ENCODE peak calls at places on chromosomes 16 and 17, in five cellular contexts. One of them, this sample, is unnamed.

GRCh38 chr17:39704821-39705551 is 5.1 kb downstream of the ERBB2 start:
- DNase-seq in body of pancreas: no peak
- DNase-seq in A549: peak
- DNase-seq in IMR-90: peak
- DNase-seq in brain microvascular endothelial cell: peak
- DNase-seq in this sample: no peak

GRCh38 chr16:2151188-2152091 is 3.0 kb downstream of the RAB26 start:
- DNase-seq in IMR-90: no peak
- DNase-seq in brain microvascular endothelial cell: no peak
- DNase-seq in body of pancreas: no peak
- DNase-seq in A549: peak
- DNase-seq in this sample: no peak

GRCh38 chr16:87860553-87861299 is 8.6 kb downstream of the SLC7A5 start:
- DNase-seq in body of pancreas: no peak
- DNase-seq in A549: peak
- DNase-seq in brain microvascular endothelial cell: peak
- DNase-seq in IMR-90: peak
- DNase-seq in this sample: no peak

GRCh38 chr16:25184771-25185170 is 32.0 kb upstream of the AQP8 start:
- DNase-seq in brain microvascular endothelial cell: no peak
- DNase-seq in body of pancreas: no peak
- DNase-seq in IMR-90: no peak
- DNase-seq in A549: no peak
- DNase-seq in this sample: no peak

GRCh38 chr17:10162034-10162433 is 36.4 kb downstream of the GAS7 start:
- DNase-seq in A549: no peak
- DNase-seq in IMR-90: no peak
- DNase-seq in brain microvascular endothelial cell: no peak
- DNase-seq in body of pancreas: no peak
- DNase-seq in this sample: no peak

GRCh38 chr17:47239663-47240374 is 13.8 kb upstream of the ITGB3 start:
- DNase-seq in IMR-90: peak
- DNase-seq in body of pancreas: peak
- DNase-seq in brain microvascular endothelial cell: peak
- DNase-seq in A549: peak
- DNase-seq in this sample: no peak

GRCh38 chr16:10635367-10636021 is 55.1 kb upstream of the EMP2 start:
- DNase-seq in A549: no peak
- DNase-seq in IMR-90: no peak
- DNase-seq in body of pancreas: no peak
- DNase-seq in brain microvascular endothelial cell: no peak
- DNase-seq in this sample: no peak

GRCh38 chr16:89020068-89020924 is 43.3 kb upstream of the CBFA2T3 start:
- DNase-seq in body of pancreas: no peak
- DNase-seq in A549: no peak
- DNase-seq in IMR-90: no peak
- DNase-seq in brain microvascular endothelial cell: no peak
- DNase-seq in this sample: no peak

GRCh38 chr17:30716461-30717289 is 107.8 kb downstream of the CRLF3 start:
- DNase-seq in IMR-90: peak
- DNase-seq in brain microvascular endothelial cell: no peak
- DNase-seq in A549: peak
- DNase-seq in body of pancreas: no peak
- DNase-seq in this sample: no peak

GRCh38 chr16:24139282-24139681 is 116.9 kb upstream of the CACNG3 start:
- DNase-seq in brain microvascular endothelial cell: no peak
- DNase-seq in body of pancreas: no peak
- DNase-seq in IMR-90: no peak
- DNase-seq in A549: no peak
- DNase-seq in this sample: no peak

GRCh38 chr17:6163632-6164319 is 93.6 kb downstream of the WSCD1 start:
- DNase-seq in brain microvascular endothelial cell: no peak
- DNase-seq in body of pancreas: no peak
- DNase-seq in A549: no peak
- DNase-seq in IMR-90: no peak
- DNase-seq in this sample: no peak

GRCh38 chr16:58843675-58844074 is 109.6 kb upstream of the GOT2 start:
- DNase-seq in body of pancreas: no peak
- DNase-seq in brain microvascular endothelial cell: peak
- DNase-seq in IMR-90: peak
- DNase-seq in A549: peak
- DNase-seq in this sample: no peak

GRCh38 chr16:87837627-87838289 is 31.5 kb downstream of the SLC7A5 start:
- DNase-seq in brain microvascular endothelial cell: no peak
- DNase-seq in A549: no peak
- DNase-seq in IMR-90: no peak
- DNase-seq in body of pancreas: no peak
- DNase-seq in this sample: no peak

GRCh38 chr16:2858245-2859025 is 465 bp upstream of the PRSS22 start:
- DNase-seq in body of pancreas: peak
- DNase-seq in IMR-90: no peak
- DNase-seq in A549: no peak
- DNase-seq in brain microvascular endothelial cell: no peak
- DNase-seq in this sample: no peak

GRCh38 chr16:24273511-24273910 is 17.4 kb downstream of the CACNG3 start:
- DNase-seq in A549: peak
- DNase-seq in body of pancreas: no peak
- DNase-seq in brain microvascular endothelial cell: no peak
- DNase-seq in IMR-90: peak
- DNase-seq in this sample: no peak

GRCh38 chr16:65771707-65772106 is 594.8 kb upstream of the CDH5 start:
- DNase-seq in A549: no peak
- DNase-seq in brain microvascular endothelial cell: no peak
- DNase-seq in body of pancreas: no peak
- DNase-seq in IMR-90: no peak
- DNase-seq in this sample: no peak

GRCh38 chr17:39671651-39672521 is 3.6 kb downstream of the PNMT start:
- DNase-seq in body of pancreas: peak
- DNase-seq in A549: peak
- DNase-seq in IMR-90: peak
- DNase-seq in brain microvascular endothelial cell: peak
- DNase-seq in this sample: peak

GRCh38 chr17:39018267-39019134 is 51.3 kb upstream of the FBXO47 start:
- DNase-seq in IMR-90: no peak
- DNase-seq in body of pancreas: no peak
- DNase-seq in A549: no peak
- DNase-seq in brain microvascular endothelial cell: no peak
- DNase-seq in this sample: no peak

GRCh38 chr16:3143598-3144330 is 8.9 kb downstream of the ZNF213 start:
- DNase-seq in brain microvascular endothelial cell: no peak
- DNase-seq in A549: no peak
- DNase-seq in IMR-90: no peak
- DNase-seq in body of pancreas: no peak
- DNase-seq in this sample: no peak

GRCh38 chr17:67390646-67391480 is 13.8 kb downstream of the PITPNC1 start:
- DNase-seq in brain microvascular endothelial cell: peak
- DNase-seq in IMR-90: peak
- DNase-seq in A549: peak
- DNase-seq in body of pancreas: peak
- DNase-seq in this sample: peak

GRCh38 chr17:56786989-56787482 is 46.7 kb downstream of the C17orf67 start:
- DNase-seq in IMR-90: peak
- DNase-seq in brain microvascular endothelial cell: peak
- DNase-seq in A549: peak
- DNase-seq in body of pancreas: no peak
- DNase-seq in this sample: no peak

DNA sequence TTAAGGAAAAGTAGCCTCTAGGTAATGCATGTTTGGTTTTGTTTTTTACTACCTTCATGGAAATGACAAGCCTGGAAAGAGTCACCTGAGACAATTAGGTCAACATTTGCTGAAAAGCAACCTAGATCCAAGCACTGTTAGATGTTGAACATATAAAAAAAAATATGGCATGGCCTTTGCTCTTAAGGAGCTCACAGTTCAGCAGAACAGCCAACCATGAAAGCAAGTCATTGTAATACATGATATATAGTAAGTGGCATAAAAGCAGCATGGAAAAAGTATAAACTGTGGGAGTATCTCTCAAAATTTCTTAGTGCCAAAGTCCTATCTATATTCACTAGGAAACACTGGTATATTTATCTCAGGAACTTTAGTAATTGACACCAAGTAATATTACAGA is 31.6 kb downstream of the CFDP1 start:
- DNase-seq in A549: no peak
- DNase-seq in body of pancreas: no peak
- DNase-seq in IMR-90: no peak
- DNase-seq in brain microvascular endothelial cell: no peak
- DNase-seq in this sample: no peak
- H3K27ac ChIP-seq in A549: no peak
- H3K27ac ChIP-seq in body of pancreas: peak
- H3K27ac ChIP-seq in IMR-90: no peak
- H3K27ac ChIP-seq in brain microvascular endothelial cell: peak
- H3K27ac ChIP-seq in this sample: no peak

DNA sequence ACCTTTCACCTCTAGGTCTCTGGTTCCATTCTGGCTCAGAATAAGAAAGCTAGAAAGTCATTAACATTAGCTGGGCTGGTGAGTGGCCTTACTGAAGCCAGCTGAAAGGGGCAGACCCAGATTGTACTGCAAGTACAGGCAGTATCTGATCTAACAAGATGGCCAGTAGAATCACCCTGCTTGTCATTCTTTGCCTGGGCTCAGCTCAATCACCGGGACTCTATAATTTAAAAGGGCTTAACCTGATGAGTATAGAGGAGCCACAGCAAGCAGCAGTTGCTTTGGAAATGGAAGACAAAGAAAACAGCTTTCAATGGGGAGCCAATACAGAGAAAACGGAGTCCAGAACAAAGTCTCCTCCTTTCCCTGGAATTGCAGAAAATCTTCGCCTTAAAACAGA is 13.6 kb downstream of the CDH8 start:
- DNase-seq in A549: no peak
- DNase-seq in IMR-90: no peak
- DNase-seq in brain microvascular endothelial cell: no peak
- DNase-seq in body of pancreas: no peak
- DNase-seq in this sample: no peak
- H3K27ac ChIP-seq in A549: no peak
- H3K27ac ChIP-seq in IMR-90: no peak
- H3K27ac ChIP-seq in brain microvascular endothelial cell: no peak
- H3K27ac ChIP-seq in body of pancreas: no peak
- H3K27ac ChIP-seq in this sample: no peak

GRCh38 chr17:70137451-70138230 is 31.7 kb upstream of the KCNJ2 start:
- DNase-seq in IMR-90: peak
- DNase-seq in body of pancreas: no peak
- DNase-seq in A549: peak
- DNase-seq in brain microvascular endothelial cell: peak
- DNase-seq in this sample: no peak

GRCh38 chr17:70139449-70139993 is 29.8 kb upstream of the KCNJ2 start:
- DNase-seq in brain microvascular endothelial cell: no peak
- DNase-seq in A549: no peak
- DNase-seq in IMR-90: no peak
- DNase-seq in body of pancreas: no peak
- DNase-seq in this sample: no peak

GRCh38 chr17:70134777-70135176 is 34.6 kb upstream of the KCNJ2 start:
- DNase-seq in brain microvascular endothelial cell: no peak
- DNase-seq in A549: no peak
- DNase-seq in body of pancreas: no peak
- DNase-seq in IMR-90: no peak
- DNase-seq in this sample: no peak

GRCh38 chr17:70136131-70136530 is 33.2 kb upstream of the KCNJ2 start:
- DNase-seq in body of pancreas: no peak
- DNase-seq in A549: no peak
- DNase-seq in brain microvascular endothelial cell: no peak
- DNase-seq in IMR-90: no peak
- DNase-seq in this sample: no peak

GRCh38 chr17:70138309-70138865 is 30.9 kb upstream of the KCNJ2 start:
- DNase-seq in brain microvascular endothelial cell: no peak
- DNase-seq in IMR-90: no peak
- DNase-seq in A549: peak
- DNase-seq in body of pancreas: no peak
- DNase-seq in this sample: no peak
- H3K27ac ChIP-seq in brain microvascular endothelial cell: peak
- H3K27ac ChIP-seq in IMR-90: peak
- H3K27ac ChIP-seq in A549: peak
- H3K27ac ChIP-seq in body of pancreas: peak
- H3K27ac ChIP-seq in this sample: no peak

GRCh38 chr16:15434079-15434424 is 336 bp upstream of the BMERB1 start:
- DNase-seq in IMR-90: no peak
- DNase-seq in body of pancreas: no peak
- DNase-seq in A549: no peak
- DNase-seq in brain microvascular endothelial cell: no peak
- DNase-seq in this sample: no peak

GRCh38 chr16:15435216-15435864 is 952 bp downstream of the BMERB1 start:
- DNase-seq in IMR-90: no peak
- DNase-seq in body of pancreas: peak
- DNase-seq in A549: no peak
- DNase-seq in brain microvascular endothelial cell: no peak
- DNase-seq in this sample: no peak

GRCh38 chr16:15439102-15439501 is 4.7 kb downstream of the BMERB1 start:
- DNase-seq in brain microvascular endothelial cell: no peak
- DNase-seq in IMR-90: no peak
- DNase-seq in body of pancreas: no peak
- DNase-seq in A549: no peak
- DNase-seq in this sample: no peak

GRCh38 chr16:15434425-15435215 is at the start of gene BMERB1:
- DNase-seq in A549: peak
- DNase-seq in body of pancreas: peak
- DNase-seq in brain microvascular endothelial cell: peak
- DNase-seq in IMR-90: peak
- DNase-seq in this sample: peak
- H3K27ac ChIP-seq in A549: peak
- H3K27ac ChIP-seq in body of pancreas: peak
- H3K27ac ChIP-seq in brain microvascular endothelial cell: peak
- H3K27ac ChIP-seq in IMR-90: peak
- H3K27ac ChIP-seq in this sample: peak